ENCODE peak calls at places on chromosomes 1 and 21, in ten cellular contexts. J is upper lobe of left lung, V is suprapubic skin, S is spleen, U is esophagus muscularis mucosa, F is K562, G is sigmoid colon, R is GM23338, Q is HCT116, B is HepG2. L is an unnamed sample.

GRCh38 chr21:38858429-38859205 is 52.9 kb downstream of the ETS2 start:
- DNase-seq in J (no peak), V (no peak), S (no peak), U (peak; percentile 64), F (no peak), G (no peak), R (no peak), Q (no peak), B (no peak), L (no peak)

GRCh38 chr1:31507676-31508530 is 68.4 kb upstream of the TINAGL1 start:
- DNase-seq in J (no peak), V (no peak), S (no peak), U (no peak), F (no peak), G (no peak), R (peak; percentile 33), Q (no peak), B (peak; percentile 39), L (no peak)

GRCh38 chr1:97145321-97145956 is 423.9 kb downstream of the PTBP2 start:
- DNase-seq in J (no peak), V (no peak), S (no peak), U (no peak), F (no peak), G (no peak), R (no peak), Q (no peak), B (no peak), L (no peak)

GRCh38 chr21:41578708-41579107 is 70.8 kb upstream of the TMPRSS2 start:
- DNase-seq in J (no peak), V (no peak), S (no peak), U (no peak), F (no peak), G (no peak), R (no peak), Q (no peak), B (no peak), L (no peak)

GRCh38 chr21:15850645-15851044 is 120.9 kb downstream of the USP25 start:
- DNase-seq in J (no peak), V (no peak), S (no peak), U (no peak), F (no peak), G (no peak), R (no peak), Q (no peak), B (peak; percentile 1), L (no peak)

GRCh38 chr1:90924982-90925381 is 96.9 kb downstream of the ZNF644 start:
- DNase-seq in J (no peak), V (no peak), S (no peak), U (no peak), F (no peak), G (no peak), R (peak; percentile 89), Q (no peak), B (no peak), L (no peak)

GRCh38 chr1:201346337-201346939 is 31.0 kb downstream of the TNNT2 start:
- DNase-seq in J (no peak), V (peak; percentile 61), S (peak; percentile 25), U (no peak), F (peak; percentile 58), G (no peak), R (peak; percentile 88), Q (peak; percentile 54), B (peak; percentile 23), L (peak; percentile 47)

GRCh38 chr1:53769184-53769583 is 30.2 kb upstream of the GLIS1 start:
- DNase-seq in J (no peak), V (no peak), S (no peak), U (no peak), F (no peak), G (no peak), R (no peak), Q (no peak), B (no peak), L (no peak)

GRCh38 chr21:26966360-26966977 is 419 bp downstream of the ADAMTS5 start:
- DNase-seq in J (peak; percentile 83), V (no peak), S (peak; percentile 44), U (no peak), F (no peak), G (peak; percentile 69), R (peak; percentile 50), Q (no peak), B (no peak), L (no peak)

GRCh38 chr1:52306227-52307006 is 59.6 kb downstream of the CC2D1B start:
- DNase-seq in J (peak; percentile 56), V (peak; percentile 57), S (no peak), U (no peak), F (no peak), G (no peak), R (no peak), Q (no peak), B (peak; percentile 38), L (no peak)

GRCh38 chr1:115669002-115669673 is 27.4 kb downstream of the VANGL1 start:
- DNase-seq in J (no peak), V (no peak), S (no peak), U (no peak), F (peak; percentile 68), G (no peak), R (no peak), Q (peak; percentile 69), B (peak; percentile 23), L (no peak)

GRCh38 chr1:117735045-117735992 is 129.5 kb downstream of the TENT5C start:
- DNase-seq in J (no peak), V (no peak), S (peak; percentile 66), U (no peak), F (peak; percentile 76), G (no peak), R (peak; percentile 72), Q (no peak), B (peak; percentile 10), L (peak; percentile 52)

GRCh38 chr21:41507521-41508414 is at the start of gene TMPRSS2:
- DNase-seq in J (peak; percentile 93), V (no peak), S (no peak), U (no peak), F (no peak), G (no peak), R (peak; percentile 80), Q (no peak), B (no peak), L (peak; percentile 90)

GRCh38 chr1:102836991-102837390 is 271.3 kb downstream of the COL11A1 start:
- DNase-seq in J (no peak), V (no peak), S (no peak), U (no peak), F (no peak), G (no peak), R (no peak), Q (no peak), B (no peak), L (no peak)

GRCh38 chr1:169590932-169591331 is 4.7 kb upstream of the F5 start:
- DNase-seq in J (no peak), V (no peak), S (no peak), U (no peak), F (no peak), G (no peak), R (no peak), Q (no peak), B (no peak), L (no peak)

GRCh38 chr21:36929622-36930021 is 36.8 kb downstream of the HLCS start:
- DNase-seq in J (no peak), V (no peak), S (no peak), U (no peak), F (no peak), G (no peak), R (peak; percentile 38), Q (no peak), B (no peak), L (no peak)
- TF ChIP-seq POLR2AphosphoS5 in J (no peak), V (no peak), S (no peak), U (no peak), F (no peak), G (no peak), R (no peak), Q (no peak), B (no peak), L (no peak)

GRCh38 chr1:145855426-145855948 is 3.4 kb downstream of the PIAS3 start:
- DNase-seq in J (no peak), V (no peak), S (no peak), U (no peak), F (no peak), G (no peak), R (no peak), Q (no peak), B (no peak), L (no peak)

GRCh38 chr1:145858937-145859490 is at the start of gene PIAS3:
- DNase-seq in J (peak; percentile 98), V (peak; percentile 98), S (peak; percentile 99), U (peak; percentile 97), F (peak; percentile 97), G (peak; percentile 98), R (peak; percentile 98), Q (peak; percentile 82), B (peak; percentile 76), L (peak; percentile 97)

GRCh38 chr1:145859491-145860159 is 744 bp upstream of the PIAS3 start:
- DNase-seq in J (peak; percentile 96), V (peak; percentile 95), S (peak; percentile 95), U (peak; percentile 97), F (peak; percentile 94), G (peak; percentile 97), R (peak; percentile 94), Q (peak; percentile 67), B (peak; percentile 73), L (peak; percentile 94)

GRCh38 chr1:145857170-145857569 is 1.7 kb downstream of the PIAS3 start:
- DNase-seq in J (no peak), V (no peak), S (no peak), U (no peak), F (no peak), G (no peak), R (no peak), Q (no peak), B (no peak), L (no peak)

GRCh38 chr1:145858238-145858936 is 494 bp downstream of the PIAS3 start:
- DNase-seq in J (peak; percentile 88), V (peak; percentile 88), S (peak; percentile 88), U (no peak), F (peak; percentile 64), G (peak; percentile 83), R (peak; percentile 95), Q (no peak), B (no peak), L (peak; percentile 75)
- H3K27ac ChIP-seq in J (peak overlapping the region; percentile 96), V (peak overlapping the region; percentile 89), S (peak overlapping the region; percentile 84), U (peak overlapping the region; percentile 96), F (peak overlapping the region; percentile 45), G (peak overlapping the region; percentile 95), R (peak overlapping the region; percentile 94), Q (peak overlapping the region; percentile 71), B (no peak overlapping the region), L (peak overlapping the region; percentile 94)

DNA sequence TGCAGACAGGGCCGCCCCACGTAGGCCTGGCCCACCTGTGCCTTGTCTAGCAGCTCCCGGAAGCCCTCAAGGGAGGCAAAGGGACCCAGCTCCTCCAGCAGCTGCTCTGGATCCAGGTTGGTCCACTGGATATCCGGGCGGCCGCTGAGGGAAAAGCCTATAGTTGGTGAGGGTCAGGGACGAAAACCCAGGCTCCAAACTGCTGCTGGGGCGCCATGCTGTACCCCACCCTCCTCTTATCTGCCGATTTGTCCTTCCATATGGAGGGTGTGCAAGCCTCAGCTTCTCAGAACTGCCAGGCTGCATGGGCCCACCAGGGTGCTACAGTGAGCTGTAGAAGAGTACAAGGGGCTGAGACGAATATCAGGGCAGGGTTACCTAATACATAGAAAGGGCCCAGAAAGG is 12.2 kb downstream of the PTCH2 start:
- DNase-seq in J (no peak), V (no peak), S (peak; percentile 67), U (no peak), F (peak; percentile 81), G (no peak), R (no peak), Q (no peak), B (no peak), L (no peak)
- H3K4me1 ChIP-seq in J (peaks cover 37% of the 10 kb centered on the region), V (peaks cover under 1% of the 10 kb centered on the region), S (peaks cover 54% of the 10 kb centered on the region), U (peaks cover 10% of the 10 kb centered on the region), F (peaks cover 51% of the 10 kb centered on the region), G (no peaks in the 10 kb centered on the region), R (no peaks in the 10 kb centered on the region), Q (peaks cover 6% of the 10 kb centered on the region), B (peaks cover 76% of the 10 kb centered on the region), L (no peaks in the 10 kb centered on the region)

GRCh38 chr1:82962658-82963057 is 1036.3 kb downstream of the TTLL7 start:
- DNase-seq in J (no peak), V (no peak), S (no peak), U (no peak), F (no peak), G (no peak), R (peak; percentile 31), Q (no peak), B (no peak), L (no peak)
- TF ChIP-seq POLR2AphosphoS5 in J (no peak), V (no peak), S (no peak), U (no peak), F (no peak), G (no peak), R (no peak), Q (no peak), B (no peak), L (no peak)

L was measured in transverse colon.